ENCODE peak calls at places on chromosomes 1 and 21, in seven cellular contexts. One of them, this sample, is unnamed.

GRCh38 chr21:46121286-46122221 is 23.6 kb downstream of the COL6A2 start:
- ATAC-seq in CD8-positive, alpha-beta T cell: no peak
- ATAC-seq in GM23338: no peak
- ATAC-seq in GM12878: no peak
- ATAC-seq in RWPE2: no peak
- ATAC-seq in HepG2: no peak
- ATAC-seq in lung: no peak
- ATAC-seq in this sample: no peak

GRCh38 chr1:47460456-47460855 is 22.6 kb downstream of the FOXD2 start:
- ATAC-seq in lung: no peak
- ATAC-seq in RWPE2: no peak
- ATAC-seq in CD8-positive, alpha-beta T cell: no peak
- ATAC-seq in GM12878: peak; percentile 34
- ATAC-seq in HepG2: no peak
- ATAC-seq in GM23338: peak; percentile 30
- ATAC-seq in this sample: no peak

GRCh38 chr1:161235957-161236775 is 1.8 kb downstream of the NR1I3 start:
- ATAC-seq in lung: no peak
- ATAC-seq in CD8-positive, alpha-beta T cell: no peak
- ATAC-seq in HepG2: no peak
- ATAC-seq in GM23338: no peak
- ATAC-seq in RWPE2: peak; percentile 19
- ATAC-seq in GM12878: no peak
- ATAC-seq in this sample: no peak

GRCh38 chr1:173161510-173162221 is 45.5 kb downstream of the TNFSF4 start:
- ATAC-seq in GM12878: no peak
- ATAC-seq in GM23338: no peak
- ATAC-seq in lung: no peak
- ATAC-seq in RWPE2: peak; percentile 100
- ATAC-seq in HepG2: no peak
- ATAC-seq in CD8-positive, alpha-beta T cell: no peak
- ATAC-seq in this sample: no peak

GRCh38 chr1:87348346-87349019 is 19.8 kb downstream of the LMO4 start:
- ATAC-seq in GM23338: peak; percentile 55
- ATAC-seq in CD8-positive, alpha-beta T cell: no peak
- ATAC-seq in HepG2: no peak
- ATAC-seq in GM12878: no peak
- ATAC-seq in lung: no peak
- ATAC-seq in RWPE2: no peak
- ATAC-seq in this sample: no peak

GRCh38 chr1:231666957-231667601 is 40.5 kb downstream of the DISC1 start:
- ATAC-seq in CD8-positive, alpha-beta T cell: no peak
- ATAC-seq in HepG2: no peak
- ATAC-seq in lung: no peak
- ATAC-seq in GM23338: peak; percentile 36
- ATAC-seq in RWPE2: no peak
- ATAC-seq in GM12878: no peak
- ATAC-seq in this sample: no peak

GRCh38 chr1:55275151-55275748 is 60.1 kb upstream of the USP24 start:
- ATAC-seq in lung: no peak
- ATAC-seq in RWPE2: no peak
- ATAC-seq in GM23338: peak; percentile 31
- ATAC-seq in GM12878: no peak
- ATAC-seq in HepG2: no peak
- ATAC-seq in CD8-positive, alpha-beta T cell: no peak
- ATAC-seq in this sample: no peak

GRCh38 chr1:91545506-91546300 is 45.1 kb downstream of the CDC7 start:
- ATAC-seq in HepG2: peak; percentile 88
- ATAC-seq in GM12878: no peak
- ATAC-seq in RWPE2: no peak
- ATAC-seq in GM23338: no peak
- ATAC-seq in CD8-positive, alpha-beta T cell: no peak
- ATAC-seq in lung: no peak
- ATAC-seq in this sample: no peak

GRCh38 chr1:39635205-39635870 is 4.1 kb downstream of the HEYL start:
- ATAC-seq in lung: no peak
- ATAC-seq in HepG2: no peak
- ATAC-seq in CD8-positive, alpha-beta T cell: no peak
- ATAC-seq in GM12878: no peak
- ATAC-seq in RWPE2: no peak
- ATAC-seq in GM23338: no peak
- ATAC-seq in this sample: no peak

DNA sequence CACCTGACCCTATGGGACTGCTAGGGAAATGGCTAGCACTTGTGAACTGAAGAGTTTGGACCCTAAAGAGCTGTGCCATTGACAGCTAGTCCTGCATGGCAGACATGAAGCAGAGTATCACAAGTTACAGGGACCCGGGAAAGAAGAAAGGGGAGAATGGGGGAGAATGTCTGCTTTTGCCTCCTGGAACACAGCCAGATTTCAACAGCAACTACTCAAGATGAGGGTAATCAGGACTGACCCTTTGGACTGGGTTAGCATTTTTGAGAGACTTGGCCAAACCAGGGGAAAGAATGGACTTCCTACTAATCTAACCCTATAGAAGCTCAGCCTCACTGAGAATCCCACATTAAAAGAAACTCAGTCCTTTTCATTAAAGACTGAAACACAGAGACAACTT is 8.7 kb upstream of the UTP25 start:
- ATAC-seq in CD8-positive, alpha-beta T cell: no peak
- ATAC-seq in RWPE2: no peak
- ATAC-seq in GM23338: no peak
- ATAC-seq in lung: no peak
- ATAC-seq in HepG2: no peak
- ATAC-seq in GM12878: no peak
- ATAC-seq in this sample: no peak
- H3K4me3 ChIP-seq in CD8-positive, alpha-beta T cell: no peak overlapping the region
- H3K4me3 ChIP-seq in RWPE2: no peak overlapping the region
- H3K4me3 ChIP-seq in GM23338: no peak overlapping the region
- H3K4me3 ChIP-seq in lung: no peak overlapping the region
- H3K4me3 ChIP-seq in HepG2: no peak overlapping the region
- H3K4me3 ChIP-seq in GM12878: no peak overlapping the region
- H3K4me3 ChIP-seq in this sample: no peak overlapping the region

DNA sequence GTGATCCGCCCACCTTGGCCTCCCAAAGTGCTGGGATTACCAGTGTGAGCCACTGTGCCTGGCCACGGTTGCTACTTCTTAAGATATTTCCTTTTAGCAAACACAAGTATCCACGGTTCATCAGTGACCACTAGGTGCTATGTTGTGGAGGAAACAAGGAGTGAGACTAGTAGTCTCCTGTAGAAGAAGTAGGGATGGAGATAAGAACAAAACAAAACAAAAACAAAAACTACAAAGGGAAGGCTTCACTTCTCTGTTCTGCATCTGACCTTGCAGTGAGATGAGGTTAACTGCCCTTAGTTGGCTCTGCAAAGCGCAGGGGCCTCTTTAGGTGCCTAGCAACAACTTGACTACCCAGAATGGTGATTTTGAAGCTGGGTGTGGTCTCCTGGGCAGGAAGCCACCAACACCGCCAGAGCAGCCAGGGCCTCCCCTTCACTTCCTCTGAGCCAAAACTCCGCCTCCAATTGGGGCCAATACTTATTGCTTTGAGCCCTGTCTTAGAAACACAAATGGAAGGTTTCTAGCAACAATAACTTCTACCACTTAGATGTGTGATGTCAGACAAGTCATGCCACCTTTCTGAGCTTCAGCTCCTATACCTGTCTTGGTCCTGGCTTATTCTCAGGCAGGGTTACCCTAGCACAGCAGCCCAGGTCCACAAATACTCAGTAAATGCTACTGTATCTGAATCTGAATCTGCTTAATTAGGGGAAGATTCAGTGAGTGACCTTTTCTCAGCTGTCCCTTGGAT is 12.7 kb upstream of the CDC42 start:
- ATAC-seq in CD8-positive, alpha-beta T cell: peak; percentile 94
- ATAC-seq in GM12878: peak; percentile 100
- ATAC-seq in GM23338: peak; percentile 71
- ATAC-seq in RWPE2: peak; percentile 79
- ATAC-seq in HepG2: peak; percentile 67
- ATAC-seq in lung: peak; percentile 86
- ATAC-seq in this sample: peak; percentile 87
- H3K4me3 ChIP-seq in CD8-positive, alpha-beta T cell: peak overlapping the region; percentile 46
- H3K4me3 ChIP-seq in GM12878: peak overlapping the region; percentile 33
- H3K4me3 ChIP-seq in GM23338: no peak overlapping the region
- H3K4me3 ChIP-seq in RWPE2: no peak overlapping the region
- H3K4me3 ChIP-seq in HepG2: no peak overlapping the region
- H3K4me3 ChIP-seq in lung: no peak overlapping the region
- H3K4me3 ChIP-seq in this sample: no peak overlapping the region

GRCh38 chr1:110006516-110006915 is 22.0 kb downstream of the AHCYL1 start:
- ATAC-seq in RWPE2: no peak
- ATAC-seq in GM23338: no peak
- ATAC-seq in CD8-positive, alpha-beta T cell: no peak
- ATAC-seq in HepG2: no peak
- ATAC-seq in lung: no peak
- ATAC-seq in GM12878: no peak
- ATAC-seq in this sample: no peak

GRCh38 chr1:110004583-110004982 is 20.0 kb downstream of the AHCYL1 start:
- ATAC-seq in lung: no peak
- ATAC-seq in GM23338: peak; percentile 31
- ATAC-seq in RWPE2: peak; percentile 1
- ATAC-seq in CD8-positive, alpha-beta T cell: no peak
- ATAC-seq in GM12878: no peak
- ATAC-seq in HepG2: no peak
- ATAC-seq in this sample: no peak

GRCh38 chr1:110007458-110007857 is 22.9 kb downstream of the AHCYL1 start:
- ATAC-seq in HepG2: no peak
- ATAC-seq in GM23338: peak; percentile 11
- ATAC-seq in GM12878: no peak
- ATAC-seq in lung: no peak
- ATAC-seq in RWPE2: no peak
- ATAC-seq in CD8-positive, alpha-beta T cell: no peak
- ATAC-seq in this sample: no peak

GRCh38 chr1:110007045-110007444 is 22.5 kb downstream of the AHCYL1 start:
- ATAC-seq in CD8-positive, alpha-beta T cell: no peak
- ATAC-seq in lung: no peak
- ATAC-seq in RWPE2: no peak
- ATAC-seq in GM23338: peak; percentile 56
- ATAC-seq in GM12878: no peak
- ATAC-seq in HepG2: no peak
- ATAC-seq in this sample: no peak

DNA sequence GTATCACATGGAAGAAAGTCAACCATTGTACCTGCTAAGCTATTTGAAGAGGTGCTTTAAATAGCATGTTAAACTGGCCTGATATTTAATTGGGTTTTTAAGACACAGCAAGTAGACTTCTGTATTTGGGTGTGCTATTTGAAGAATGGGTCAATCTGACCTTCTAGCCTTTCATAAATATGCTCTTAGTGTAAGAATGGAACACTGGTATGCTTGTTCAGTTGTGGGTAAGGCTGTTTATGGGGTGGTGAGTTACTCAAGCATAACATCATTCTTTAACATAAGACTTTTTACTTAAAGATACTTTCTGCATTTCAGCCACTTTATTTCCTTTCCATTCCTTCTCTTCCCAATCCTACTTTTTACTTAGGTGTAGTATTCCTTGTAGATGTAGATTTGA is 21.4 kb downstream of the AHCYL1 start:
- ATAC-seq in HepG2: no peak
- ATAC-seq in GM12878: no peak
- ATAC-seq in GM23338: no peak
- ATAC-seq in lung: no peak
- ATAC-seq in CD8-positive, alpha-beta T cell: no peak
- ATAC-seq in RWPE2: no peak
- ATAC-seq in this sample: no peak
- H3K4me3 ChIP-seq in HepG2: no peak overlapping the region
- H3K4me3 ChIP-seq in GM12878: no peak overlapping the region
- H3K4me3 ChIP-seq in GM23338: no peak overlapping the region
- H3K4me3 ChIP-seq in lung: no peak overlapping the region
- H3K4me3 ChIP-seq in CD8-positive, alpha-beta T cell: no peak overlapping the region
- H3K4me3 ChIP-seq in RWPE2: no peak overlapping the region
- H3K4me3 ChIP-seq in this sample: no peak overlapping the region

GRCh38 chr1:109981128-109981379 is 3.5 kb upstream of the AHCYL1 start:
- ATAC-seq in GM12878: no peak
- ATAC-seq in HepG2: no peak
- ATAC-seq in lung: no peak
- ATAC-seq in RWPE2: no peak
- ATAC-seq in CD8-positive, alpha-beta T cell: no peak
- ATAC-seq in GM23338: no peak
- ATAC-seq in this sample: no peak
- H3K4me3 ChIP-seq in GM12878: no peak overlapping the region
- H3K4me3 ChIP-seq in HepG2: no peak overlapping the region
- H3K4me3 ChIP-seq in lung: no peak overlapping the region
- H3K4me3 ChIP-seq in RWPE2: no peak overlapping the region
- H3K4me3 ChIP-seq in CD8-positive, alpha-beta T cell: no peak overlapping the region
- H3K4me3 ChIP-seq in GM23338: no peak overlapping the region
- H3K4me3 ChIP-seq in this sample: no peak overlapping the region

GRCh38 chr1:157819886-157820285 is at the start of gene FCRL1:
- ATAC-seq in GM12878: no peak
- ATAC-seq in CD8-positive, alpha-beta T cell: no peak
- ATAC-seq in RWPE2: no peak
- ATAC-seq in GM23338: no peak
- ATAC-seq in lung: no peak
- ATAC-seq in HepG2: no peak
- ATAC-seq in this sample: no peak
- H3K4me3 ChIP-seq in GM12878: no peak within 1 kb of the TSS
- H3K4me3 ChIP-seq in CD8-positive, alpha-beta T cell: no peak within 1 kb of the TSS
- H3K4me3 ChIP-seq in RWPE2: no peak within 1 kb of the TSS
- H3K4me3 ChIP-seq in GM23338: no peak within 1 kb of the TSS
- H3K4me3 ChIP-seq in lung: no peak within 1 kb of the TSS
- H3K4me3 ChIP-seq in HepG2: no peak within 1 kb of the TSS
- H3K4me3 ChIP-seq in this sample: no peak within 1 kb of the TSS

DNA sequence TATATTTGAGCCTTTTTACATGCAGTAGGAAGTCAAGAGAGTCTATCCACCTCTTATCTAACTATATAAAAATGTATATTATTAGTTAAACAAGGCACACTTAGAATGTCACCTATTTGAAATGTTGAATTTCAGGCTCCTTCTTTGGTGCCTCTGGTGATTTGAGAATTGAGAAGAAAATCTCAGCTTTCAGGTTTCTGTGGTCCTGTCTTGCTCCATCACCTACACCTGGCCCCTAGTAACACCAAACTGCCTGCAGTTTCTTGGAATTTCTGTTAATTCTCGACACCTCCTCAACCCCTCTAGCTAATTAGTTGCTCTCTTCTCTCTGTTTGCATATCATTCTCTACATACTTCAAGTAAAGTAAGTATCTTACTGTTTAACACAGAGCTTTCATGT is 54.9 kb upstream of the WNT2B start:
- ATAC-seq in GM12878: no peak
- ATAC-seq in GM23338: no peak
- ATAC-seq in HepG2: no peak
- ATAC-seq in CD8-positive, alpha-beta T cell: no peak
- ATAC-seq in RWPE2: no peak
- ATAC-seq in lung: no peak
- ATAC-seq in this sample: no peak
- H3K4me3 ChIP-seq in GM12878: no peak overlapping the region
- H3K4me3 ChIP-seq in GM23338: no peak overlapping the region
- H3K4me3 ChIP-seq in HepG2: no peak overlapping the region
- H3K4me3 ChIP-seq in CD8-positive, alpha-beta T cell: no peak overlapping the region
- H3K4me3 ChIP-seq in RWPE2: no peak overlapping the region
- H3K4me3 ChIP-seq in lung: no peak overlapping the region
- H3K4me3 ChIP-seq in this sample: no peak overlapping the region

GRCh38 chr21:37370152-37371040 is 3.8 kb downstream of the DYRK1A start:
- ATAC-seq in GM12878: peak; percentile 46
- ATAC-seq in GM23338: no peak
- ATAC-seq in CD8-positive, alpha-beta T cell: no peak
- ATAC-seq in RWPE2: peak; percentile 33
- ATAC-seq in lung: no peak
- ATAC-seq in HepG2: no peak
- ATAC-seq in this sample: no peak
- H3K4me3 ChIP-seq in GM12878: peak overlapping the region; percentile 89
- H3K4me3 ChIP-seq in GM23338: peak overlapping the region; percentile 85
- H3K4me3 ChIP-seq in CD8-positive, alpha-beta T cell: peak overlapping the region; percentile 86
- H3K4me3 ChIP-seq in RWPE2: peak overlapping the region; percentile 83
- H3K4me3 ChIP-seq in lung: no peak overlapping the region
- H3K4me3 ChIP-seq in HepG2: peak overlapping the region; percentile 92
- H3K4me3 ChIP-seq in this sample: peak overlapping the region; percentile 92